ENCODE peak calls at places on chromosome 2, in eight cellular contexts. K is RWPE2; D is hypothalamus; U is islet precursor cell; I is posterior cingulate gyrus; C is effector memory CD8-positive, alpha-beta T cell; Y is Ammon's horn; N is transverse colon. R is an unnamed sample.

GRCh38 chr2:144511222-144511855 is 8.6 kb downstream of the ZEB2 start:
- DNase-seq in K (no peak), D (no peak), U (no peak), I (no peak), C (no peak), Y (no peak), N (no peak), R (no peak)

GRCh38 chr2:193837368-193837767 is 1642.6 kb upstream of the TMEFF2 start:
- DNase-seq in K (no peak), D (no peak), U (no peak), I (no peak), C (no peak), Y (no peak), N (no peak), R (no peak)

GRCh38 chr2:240229603-240230423 is 89.4 kb upstream of the OTOS start:
- DNase-seq in K (no peak), D (no peak), U (no peak), I (no peak), C (no peak), Y (peak), N (no peak), R (no peak)

GRCh38 chr2:133344864-133345263 is 223.4 kb downstream of the NCKAP5 start:
- DNase-seq in K (no peak), D (no peak), U (no peak), I (no peak), C (no peak), Y (no peak), N (no peak), R (no peak)

GRCh38 chr2:204293884-204294535 is 251.3 kb upstream of the PARD3B start:
- DNase-seq in K (no peak), D (no peak), U (no peak), I (no peak), C (no peak), Y (no peak), N (no peak), R (no peak)

GRCh38 chr2:55842009-55842408 is 81.6 kb downstream of the EFEMP1 start:
- DNase-seq in K (no peak), D (no peak), U (no peak), I (no peak), C (no peak), Y (no peak), N (no peak), R (no peak)

GRCh38 chr2:238272156-238272555 is 16.3 kb downstream of the PER2 start:
- DNase-seq in K (no peak), D (no peak), U (no peak), I (no peak), C (no peak), Y (no peak), N (no peak), R (no peak)

GRCh38 chr2:207502799-207503198 is 27.0 kb upstream of the CREB1 start:
- DNase-seq in K (no peak), D (no peak), U (no peak), I (no peak), C (no peak), Y (peak), N (no peak), R (peak)

GRCh38 chr2:200086911-200087310 is 131.5 kb downstream of the MAIP1 start:
- DNase-seq in K (no peak), D (no peak), U (no peak), I (peak), C (no peak), Y (no peak), N (no peak), R (no peak)

GRCh38 chr2:166127217-166128155 is at the start of gene SCN1A:
- DNase-seq in K (no peak), D (peak), U (no peak), I (peak), C (no peak), Y (peak), N (no peak), R (peak)

GRCh38 chr2:168348076-168348475 is 100.7 kb upstream of the STK39 start:
- DNase-seq in K (no peak), D (no peak), U (peak), I (no peak), C (no peak), Y (no peak), N (peak), R (peak)

GRCh38 chr2:209423562-209424541 is at the start of gene MAP2:
- DNase-seq in K (peak), D (peak), U (peak), I (peak), C (peak), Y (peak), N (peak), R (peak)

GRCh38 chr2:143762176-143762928 is 633.1 kb downstream of the ARHGAP15 start:
- DNase-seq in K (no peak), D (no peak), U (no peak), I (no peak), C (no peak), Y (no peak), N (no peak), R (no peak)

GRCh38 chr2:5668682-5669267 is 23.4 kb upstream of the SOX11 start:
- DNase-seq in K (no peak), D (no peak), U (no peak), I (no peak), C (no peak), Y (no peak), N (no peak), R (no peak)

GRCh38 chr2:7019191-7019590 is 102.0 kb downstream of the RNF144A start:
- DNase-seq in K (no peak), D (no peak), U (no peak), I (no peak), C (no peak), Y (no peak), N (no peak), R (no peak)

GRCh38 chr2:60555066-60555793 is 1.8 kb upstream of the BCL11A start:
- DNase-seq in K (peak), D (no peak), U (peak), I (peak), C (peak), Y (peak), N (peak), R (peak)

GRCh38 chr2:230441188-230441897 is 25.3 kb downstream of the SP100 start:
- DNase-seq in K (no peak), D (no peak), U (no peak), I (no peak), C (peak), Y (peak), N (peak), R (peak)

GRCh38 chr2:120686511-120687168 is 49.0 kb upstream of the GLI2 start:
- DNase-seq in K (no peak), D (no peak), U (no peak), I (no peak), C (no peak), Y (no peak), N (no peak), R (peak)

GRCh38 chr2:85893428-85894258 is 4.9 kb upstream of the ST3GAL5 start:
- DNase-seq in K (peak), D (no peak), U (peak), I (no peak), C (no peak), Y (no peak), N (no peak), R (no peak)

GRCh38 chr2:230660294-230661060 is 52.2 kb upstream of the CAB39 start:
- DNase-seq in K (no peak), D (no peak), U (peak), I (peak), C (peak), Y (peak), N (peak), R (peak)

GRCh38 chr2:80499095-80499494 is 194.5 kb upstream of the LRRTM1 start:
- DNase-seq in K (no peak), D (peak), U (no peak), I (no peak), C (no peak), Y (peak), N (peak), R (peak)

GRCh38 chr2:217399288-217399687 is 539.4 kb upstream of the TNP1 start:
- DNase-seq in K (no peak), D (no peak), U (no peak), I (no peak), C (no peak), Y (no peak), N (no peak), R (no peak)

GRCh38 chr2:172878260-172878659 is 142.6 kb downstream of the RAPGEF4 start:
- DNase-seq in K (no peak), D (no peak), U (no peak), I (peak), C (no peak), Y (no peak), N (no peak), R (no peak)

GRCh38 chr2:95303191-95303914 is 6.2 kb downstream of the KCNIP3 start:
- DNase-seq in K (no peak), D (peak), U (no peak), I (peak), C (no peak), Y (peak), N (no peak), R (no peak)

R was measured in OCI-LY7.